ENCODE peak calls at places on chromosomes 2 and 18, in five cellular contexts. K is NCI-H82, S is HFFc6, A is NB4, E is stromal cell of bone marrow. P is an unnamed sample.

GRCh38 chr2:192148620-192149321 is 46.0 kb downstream of the TMEFF2 start:
- DNase-seq in K (no peak), A (no peak), E (no peak), S (peak; percentile 42), P (no peak)

GRCh38 chr2:170394988-170395387 is 217.0 kb downstream of the MYO3B start:
- DNase-seq in A (no peak), K (peak; percentile 30), S (no peak), E (no peak), P (peak; percentile 31)

GRCh38 chr2:134301099-134301970 is 47.5 kb downstream of the MGAT5 start:
- DNase-seq in E (peak; percentile 40), A (no peak), K (peak; percentile 24), S (peak; percentile 54), P (no peak)

GRCh38 chr2:220504890-220505564 is 877.6 kb downstream of the SLC4A3 start:
- DNase-seq in K (no peak), S (peak; percentile 51), A (no peak), E (no peak), P (no peak)

GRCh38 chr2:48508461-48509124 is 21.4 kb upstream of the STON1 start:
- DNase-seq in S (peak; percentile 67), K (peak; percentile 87), E (peak; percentile 57), A (peak; percentile 82), P (no peak)

GRCh38 chr2:43848174-43848573 is 9.4 kb downstream of the ABCG8 start:
- DNase-seq in A (no peak), E (no peak), S (peak; percentile 13), K (no peak), P (peak; percentile 3)

GRCh38 chr18:12779456-12779855 is 76.6 kb downstream of the PSMG2 start:
- DNase-seq in A (no peak), E (no peak), K (no peak), S (no peak), P (no peak)

GRCh38 chr18:56139792-56140254 is 498.6 kb downstream of the TXNL1 start:
- DNase-seq in S (peak; percentile 91), A (no peak), K (no peak), E (peak; percentile 55), P (no peak)

GRCh38 chr2:64839844-64840243 is 149.4 kb upstream of the SLC1A4 start:
- DNase-seq in S (no peak), E (no peak), A (peak; percentile 84), K (no peak), P (peak; percentile 25)

GRCh38 chr18:49999128-49999527 is 185.8 kb upstream of the ACAA2 start:
- DNase-seq in E (no peak), S (no peak), A (no peak), K (no peak), P (no peak)

GRCh38 chr2:143229952-143230351 is 100.7 kb downstream of the ARHGAP15 start:
- DNase-seq in K (no peak), S (no peak), A (no peak), E (no peak), P (no peak)

GRCh38 chr18:11146238-11146946 is 3.0 kb downstream of the PIEZO2 start:
- DNase-seq in A (no peak), E (no peak), S (no peak), K (no peak), P (no peak)

GRCh38 chr2:67641302-67641701 is 244.2 kb downstream of the ETAA1 start:
- DNase-seq in S (no peak), A (no peak), E (no peak), K (no peak), P (no peak)

GRCh38 chr2:128754246-128754724 is 435.6 kb upstream of the HS6ST1 start:
- DNase-seq in K (no peak), E (no peak), A (peak; percentile 98), S (no peak), P (peak; percentile 97)

GRCh38 chr2:154403242-154403790 is 295.2 kb upstream of the KCNJ3 start:
- DNase-seq in A (no peak), E (no peak), S (no peak), K (no peak), P (no peak)

GRCh38 chr18:21242141-21243040 is at the start of gene GREB1L:
- DNase-seq in S (peak; percentile 60), A (peak; percentile 61), K (peak; percentile 87), E (peak; percentile 19), P (peak; percentile 34)

GRCh38 chr18:27789406-27789805 is 387.5 kb downstream of the CDH2 start:
- DNase-seq in A (no peak), K (no peak), S (no peak), E (no peak), P (no peak)

GRCh38 chr18:61824733-61825363 is 68.0 kb downstream of the RNF152 start:
- DNase-seq in A (no peak), K (no peak), E (no peak), S (peak; percentile 21), P (no peak)

GRCh38 chr2:132943829-132944228 is 273.8 kb upstream of the LYPD1 start:
- DNase-seq in K (no peak), A (no peak), E (peak; percentile 13), S (no peak), P (no peak)

GRCh38 chr2:222884765-222885424 is 24.1 kb downstream of the ACSL3 start:
- DNase-seq in E (no peak), K (no peak), A (no peak), S (no peak), P (no peak)

GRCh38 chr18:53796042-53796729 is 428.3 kb downstream of the MBD2 start:
- DNase-seq in A (peak; percentile 60), K (no peak), S (peak; percentile 8), E (peak; percentile 91), P (peak; percentile 1)

P was measured in Kasumi-1.